ENCODE peak calls at places on chromosomes 7 and 10, in seven cellular contexts. Q is dorsolateral prefrontal cortex, R is Caco-2, Y is right cardiac atrium, A is astrocyte of the spinal cord, O is neuronal stem cell, B is neural progenitor cell. W is an unnamed sample.

GRCh38 chr7:100130608-100131453 is 4.1 kb downstream of the MBLAC1 start:
- DNase-seq in B (peak), O (peak), R (peak), Y (peak), A (peak), Q (peak), W (peak)

GRCh38 chr10:29039659-29040309 is 249.1 kb upstream of the LYZL1 start:
- DNase-seq in Y (no peak), O (no peak), R (no peak), Q (no peak), B (no peak), A (peak), W (no peak)

GRCh38 chr7:155590215-155591023 is 44.1 kb upstream of the CNPY1 start:
- DNase-seq in R (peak), Q (peak), A (peak), O (no peak), B (no peak), Y (peak), W (peak)

GRCh38 chr7:39432368-39432767 is 133.8 kb upstream of the YAE1 start:
- DNase-seq in B (peak), A (no peak), O (no peak), Q (no peak), R (no peak), Y (no peak), W (no peak)

GRCh38 chr7:51058764-51059163 is 257.8 kb downstream of the COBL start:
- DNase-seq in B (no peak), A (no peak), Q (no peak), Y (no peak), O (no peak), R (no peak), W (no peak)

GRCh38 chr7:29812185-29812876 is 6.0 kb downstream of the WIPF3 start:
- DNase-seq in A (no peak), R (no peak), Q (no peak), O (no peak), Y (no peak), B (no peak), W (no peak)

GRCh38 chr7:67387851-67388250 is 391.2 kb downstream of the TYW1 start:
- DNase-seq in A (no peak), Y (no peak), Q (no peak), B (no peak), R (no peak), O (no peak), W (no peak)

GRCh38 chr7:22150221-22150620 is 204.5 kb upstream of the CDCA7L start:
- DNase-seq in O (no peak), Q (no peak), R (no peak), A (peak), B (no peak), Y (no peak), W (no peak)

GRCh38 chr10:46255696-46256355 is 31.0 kb upstream of the ANTXRL start:
- DNase-seq in Y (peak), A (no peak), O (peak), R (peak), B (peak), Q (no peak), W (peak)

GRCh38 chr7:40301486-40302065 is 166.8 kb downstream of the SUGCT start:
- DNase-seq in Y (no peak), Q (no peak), A (peak), R (no peak), B (no peak), O (no peak), W (no peak)

GRCh38 chr7:88599528-88599927 is 160.0 kb upstream of the ZNF804B start:
- DNase-seq in R (no peak), A (no peak), Q (no peak), Y (no peak), O (peak), B (peak), W (no peak)

GRCh38 chr10:48448796-48449195 is 142.3 kb downstream of the MAPK8 start:
- DNase-seq in O (no peak), R (no peak), Q (peak), B (no peak), A (peak), Y (no peak), W (no peak)

GRCh38 chr7:1368682-1369571 is 90.3 kb downstream of the MICALL2 start:
- DNase-seq in R (peak), O (peak), Y (no peak), Q (no peak), A (no peak), B (peak), W (peak)

GRCh38 chr7:104923010-104923421 is 91.0 kb upstream of the KMT2E start:
- DNase-seq in Q (no peak), Y (peak), R (peak), B (peak), O (peak), A (peak), W (peak)

GRCh38 chr7:97064972-97065587 is 40.4 kb upstream of the DLX5 start:
- DNase-seq in B (peak), O (peak), Q (no peak), Y (no peak), A (peak), R (peak), W (peak)

GRCh38 chr7:33874943-33875342 is 30.4 kb upstream of the BMPER start:
- DNase-seq in O (no peak), Y (peak), A (peak), B (no peak), Q (no peak), R (no peak), W (no peak)
- H3K4me3 ChIP-seq in O (no peak), Y (no peak), A (no peak), B (no peak), Q (no peak), R (no peak), W (no peak)

GRCh38 chr7:157299317-157299612 is 37.5 kb upstream of the DNAJB6 start:
- DNase-seq in Q (no peak), B (no peak), Y (no peak), A (no peak), R (no peak), O (no peak), W (no peak)
- H3K4me3 ChIP-seq in Q (no peak), B (no peak), Y (no peak), A (no peak), R (no peak), O (no peak), W (no peak)

GRCh38 chr7:103149808-103150180 is 895 bp upstream of the NAPEPLD start:
- DNase-seq in A (no peak), Y (no peak), Q (no peak), R (no peak), B (no peak), O (no peak), W (no peak)
- H3K4me3 ChIP-seq in A (peak), Y (peak), Q (peak), R (peak), B (no peak), O (peak), W (peak)

DNA sequence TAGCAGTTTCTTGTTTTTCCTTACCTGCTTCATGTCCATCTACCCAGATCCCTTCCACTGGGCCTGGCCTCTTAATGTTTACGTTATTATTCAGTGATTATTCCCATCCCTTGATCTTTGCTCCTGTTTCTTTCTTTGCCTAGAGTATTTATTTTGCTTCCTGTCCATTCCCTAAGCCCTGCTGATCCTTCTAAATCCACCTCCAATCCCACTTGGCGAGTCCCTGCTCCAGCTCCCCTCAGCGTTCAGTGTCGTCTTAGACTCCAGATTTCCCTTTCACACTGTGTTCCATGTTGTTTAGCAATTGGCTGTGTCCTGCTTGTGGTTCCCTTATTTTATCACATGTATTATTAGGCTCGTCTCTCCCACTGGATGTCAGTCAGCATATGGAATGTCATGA is 7.3 kb downstream of the PPP2R2D start:
- DNase-seq in A (no peak), R (no peak), B (no peak), O (no peak), Q (no peak), Y (no peak), W (no peak)
- H3K4me3 ChIP-seq in A (no peak), R (no peak), B (no peak), O (no peak), Q (no peak), Y (no peak), W (no peak)

DNA sequence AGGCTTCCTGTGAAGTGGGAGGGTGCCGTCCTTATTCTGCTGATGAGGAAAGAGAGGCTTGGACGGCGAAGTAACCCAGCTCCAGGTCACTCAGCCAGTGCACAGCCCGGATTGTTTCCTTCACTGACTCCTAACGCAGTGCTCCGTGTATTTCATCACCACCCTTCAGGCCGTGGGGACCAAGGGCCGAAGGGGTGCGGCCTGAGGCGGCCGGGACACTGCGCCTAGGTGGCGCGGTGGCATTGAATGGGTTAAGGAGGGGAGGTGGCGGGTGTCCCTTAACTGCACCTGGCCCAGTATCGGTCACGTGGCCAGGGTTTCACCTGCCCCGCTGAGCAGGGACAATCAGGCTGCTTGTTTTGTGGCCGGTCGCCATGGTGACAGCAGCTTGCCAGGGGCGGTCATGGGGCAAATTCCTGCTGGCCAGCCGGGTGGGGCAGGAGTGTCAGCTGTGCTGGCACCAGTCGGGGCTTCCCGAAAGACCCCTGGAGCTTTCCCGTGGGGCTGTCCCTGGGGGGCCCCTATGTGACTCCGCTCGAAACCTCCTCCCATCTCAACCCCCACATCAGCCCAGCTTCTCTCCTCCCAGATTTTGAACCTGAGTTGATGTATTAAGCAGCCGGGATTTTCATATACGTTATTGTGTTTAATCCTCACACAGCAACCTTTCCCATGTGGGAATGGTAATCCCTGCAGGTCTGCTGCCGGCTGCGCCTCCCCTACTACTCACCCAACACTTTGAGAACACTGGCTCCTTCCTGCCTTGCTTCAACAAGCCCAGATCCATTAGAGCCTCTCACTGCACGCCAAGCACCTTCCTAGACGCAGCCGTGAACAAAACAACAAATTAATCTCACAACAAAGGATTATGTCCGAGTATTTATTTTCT is 4.4 kb upstream of the ABHD11 start:
- DNase-seq in B (peak), Y (peak), O (peak), A (peak), Q (no peak), R (peak), W (peak)
- H3K4me3 ChIP-seq in B (peak), Y (no peak), O (peak), A (no peak), Q (no peak), R (peak), W (no peak)

GRCh38 chr7:92813390-92814024 is 22.9 kb downstream of the CDK6 start:
- DNase-seq in Y (no peak), O (no peak), B (no peak), Q (no peak), R (no peak), A (peak), W (peak)
- H3K4me3 ChIP-seq in Y (no peak), O (no peak), B (no peak), Q (no peak), R (no peak), A (no peak), W (peak)

DNA sequence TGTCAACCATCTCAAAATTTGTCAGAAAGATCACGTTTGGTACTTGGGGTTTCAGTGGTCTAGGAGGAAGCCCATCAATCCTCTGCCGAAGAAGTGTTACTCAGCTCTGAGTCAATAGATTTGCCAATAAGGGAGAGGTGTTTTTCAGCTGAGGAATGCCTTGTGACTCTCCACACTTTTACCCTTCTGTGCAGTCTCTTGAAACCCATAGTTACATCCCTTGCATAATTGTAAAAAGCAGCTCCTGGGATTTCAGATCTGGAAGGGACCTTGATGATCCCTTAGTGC is 47.5 kb downstream of the INSYN2A start:
- DNase-seq in Q (no peak), A (peak), B (no peak), O (no peak), R (no peak), Y (no peak), W (no peak)
- H3K4me3 ChIP-seq in Q (no peak), A (peak), B (no peak), O (no peak), R (no peak), Y (no peak), W (no peak)

W was measured in GM12865.